ENCODE peak calls at places on chromosome 16, in four cellular contexts. One of them, this sample, is unnamed.

GRCh38 chr16:27252206-27252585 is 16.4 kb downstream of the NSMCE1 start:
- DNase-seq in neuronal stem cell: no peak
- DNase-seq in mesendoderm: no peak
- DNase-seq in H1: no peak
- DNase-seq in this sample: no peak

GRCh38 chr16:87780385-87780989 is 14.7 kb upstream of the KLHDC4 start:
- DNase-seq in mesendoderm: no peak
- DNase-seq in neuronal stem cell: no peak
- DNase-seq in H1: no peak
- DNase-seq in this sample: no peak

GRCh38 chr16:4053663-4054479 is 62.4 kb downstream of the ADCY9 start:
- DNase-seq in neuronal stem cell: no peak
- DNase-seq in H1: no peak
- DNase-seq in mesendoderm: no peak
- DNase-seq in this sample: no peak

GRCh38 chr16:17224859-17225258 is 245.9 kb downstream of the XYLT1 start:
- DNase-seq in H1: no peak
- DNase-seq in mesendoderm: no peak
- DNase-seq in neuronal stem cell: no peak
- DNase-seq in this sample: no peak

GRCh38 chr16:4904108-4904941 is 32.6 kb downstream of the PPL start:
- DNase-seq in H1: no peak
- DNase-seq in mesendoderm: no peak
- DNase-seq in neuronal stem cell: no peak
- DNase-seq in this sample: no peak

GRCh38 chr16:51268237-51268636 is 117.2 kb upstream of the SALL1 start:
- DNase-seq in mesendoderm: no peak
- DNase-seq in neuronal stem cell: no peak
- DNase-seq in H1: no peak
- DNase-seq in this sample: no peak

GRCh38 chr16:47724386-47724785 is 263.3 kb downstream of the PHKB start:
- DNase-seq in H1: no peak
- DNase-seq in neuronal stem cell: no peak
- DNase-seq in mesendoderm: no peak
- DNase-seq in this sample: no peak

GRCh38 chr16:12337776-12338655 is 361.5 kb downstream of the SNX29 start:
- DNase-seq in mesendoderm: no peak
- DNase-seq in H1: no peak
- DNase-seq in neuronal stem cell: no peak
- DNase-seq in this sample: no peak

GRCh38 chr16:82185012-82185411 is 15.0 kb upstream of the MPHOSPH6 start:
- DNase-seq in neuronal stem cell: no peak
- DNase-seq in H1: no peak
- DNase-seq in mesendoderm: no peak
- DNase-seq in this sample: no peak

GRCh38 chr16:84610385-84610784 is 7.5 kb downstream of the COTL1 start:
- DNase-seq in mesendoderm: no peak
- DNase-seq in neuronal stem cell: no peak
- DNase-seq in H1: no peak
- DNase-seq in this sample: no peak

GRCh38 chr16:71537643-71538042 is 11.4 kb downstream of the CHST4 start:
- DNase-seq in mesendoderm: peak; percentile 76
- DNase-seq in neuronal stem cell: no peak
- DNase-seq in H1: peak; percentile 76
- DNase-seq in this sample: peak; percentile 87

GRCh38 chr16:72989203-72989991 is 58.5 kb downstream of the ZFHX3 start:
- DNase-seq in mesendoderm: no peak
- DNase-seq in H1: no peak
- DNase-seq in neuronal stem cell: no peak
- DNase-seq in this sample: peak; percentile 61

GRCh38 chr16:47019563-47019962 is 46.1 kb upstream of the DNAJA2 start:
- DNase-seq in H1: no peak
- DNase-seq in neuronal stem cell: no peak
- DNase-seq in mesendoderm: no peak
- DNase-seq in this sample: no peak

GRCh38 chr16:77844801-77845200 is 56.4 kb downstream of the VAT1L start:
- DNase-seq in mesendoderm: no peak
- DNase-seq in H1: no peak
- DNase-seq in neuronal stem cell: no peak
- DNase-seq in this sample: no peak

GRCh38 chr16:63578791-63579190 is 1542.6 kb upstream of the CDH8 start:
- DNase-seq in mesendoderm: no peak
- DNase-seq in neuronal stem cell: no peak
- DNase-seq in H1: no peak
- DNase-seq in this sample: no peak

GRCh38 chr16:63577891-63578290 is 1541.7 kb upstream of the CDH8 start:
- DNase-seq in mesendoderm: no peak
- DNase-seq in H1: no peak
- DNase-seq in neuronal stem cell: no peak
- DNase-seq in this sample: no peak

GRCh38 chr16:63575031-63575430 is 1538.8 kb upstream of the CDH8 start:
- DNase-seq in mesendoderm: no peak
- DNase-seq in neuronal stem cell: no peak
- DNase-seq in H1: no peak
- DNase-seq in this sample: no peak
- H3K4me2 ChIP-seq in mesendoderm: no peak overlapping the region
- H3K4me2 ChIP-seq in neuronal stem cell: no peak overlapping the region
- H3K4me2 ChIP-seq in H1: peak overlapping the region; percentile 56
- H3K4me2 ChIP-seq in this sample: no peak overlapping the region

GRCh38 chr16:66873685-66874055 is 6.6 kb upstream of the PDP2 start:
- DNase-seq in H1: no peak
- DNase-seq in mesendoderm: no peak
- DNase-seq in neuronal stem cell: no peak
- DNase-seq in this sample: no peak
- H4K8ac ChIP-seq in H1: no peak overlapping the region
- H4K8ac ChIP-seq in mesendoderm: no peak overlapping the region
- H4K8ac ChIP-seq in neuronal stem cell: no peak overlapping the region
- H4K8ac ChIP-seq in this sample: no peak overlapping the region

GRCh38 chr16:30051518-30051917 is 14.0 kb upstream of the ALDOA start:
- DNase-seq in H1: no peak
- DNase-seq in mesendoderm: peak; percentile 86
- DNase-seq in neuronal stem cell: no peak
- DNase-seq in this sample: no peak

GRCh38 chr16:30052671-30053372 is 12.7 kb upstream of the ALDOA start:
- DNase-seq in mesendoderm: peak; percentile 94
- DNase-seq in neuronal stem cell: peak; percentile 85
- DNase-seq in H1: peak; percentile 98
- DNase-seq in this sample: peak; percentile 94

GRCh38 chr16:30054959-30055553 is 10.5 kb upstream of the ALDOA start:
- DNase-seq in mesendoderm: peak; percentile 80
- DNase-seq in H1: peak; percentile 89
- DNase-seq in neuronal stem cell: no peak
- DNase-seq in this sample: peak; percentile 34

GRCh38 chr16:30053376-30054015 is 12.1 kb upstream of the ALDOA start:
- DNase-seq in neuronal stem cell: no peak
- DNase-seq in mesendoderm: peak; percentile 86
- DNase-seq in H1: no peak
- DNase-seq in this sample: peak; percentile 64

DNA sequence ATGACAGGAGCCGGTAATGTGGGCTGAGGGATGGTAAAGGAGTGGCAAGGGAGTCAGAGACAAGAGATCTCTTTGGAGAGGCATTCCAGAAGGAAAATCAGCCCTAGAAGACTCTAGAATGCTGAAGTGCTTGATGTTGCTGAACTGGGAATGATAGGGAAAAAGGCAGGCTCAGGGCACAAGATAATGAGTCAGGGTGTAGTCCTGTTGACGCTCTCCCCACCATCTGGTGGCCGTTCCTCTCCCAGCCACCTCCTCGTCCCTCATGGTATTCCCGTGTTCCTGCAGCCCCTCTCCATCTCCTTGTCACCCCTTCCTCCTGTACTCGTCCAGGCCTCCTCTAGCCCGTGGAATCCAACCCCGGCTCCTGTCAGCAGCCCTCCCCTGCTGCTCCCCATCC is 11.1 kb upstream of the ALDOA start:
- DNase-seq in H1: no peak
- DNase-seq in neuronal stem cell: no peak
- DNase-seq in mesendoderm: peak; percentile 26
- DNase-seq in this sample: no peak
- H3K9ac ChIP-seq in H1: no peak overlapping the region
- H3K9ac ChIP-seq in neuronal stem cell: peak overlapping the region; percentile 32
- H3K9ac ChIP-seq in mesendoderm: no peak overlapping the region
- H3K9ac ChIP-seq in this sample: peak overlapping the region; percentile 33

DNA sequence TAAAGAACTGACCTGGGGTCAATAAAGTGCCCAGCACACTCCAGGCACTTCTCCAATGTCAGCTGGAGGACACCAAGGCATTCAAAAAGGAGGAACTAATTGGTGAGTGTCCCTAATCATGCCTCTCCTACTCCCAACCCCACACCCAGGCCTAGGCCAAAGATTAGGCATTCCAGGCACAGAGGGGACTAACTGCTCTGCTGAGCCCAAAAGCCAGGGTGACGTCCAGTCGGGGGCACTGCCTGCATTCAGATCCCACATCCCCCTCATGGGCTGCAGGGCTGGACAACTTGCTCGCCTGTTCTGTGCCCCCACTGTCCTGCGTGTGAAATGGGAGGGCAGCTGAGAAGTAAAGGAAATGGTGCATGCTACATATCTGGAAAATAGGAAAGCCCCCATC is 115.4 kb downstream of the DYNLRB2 start:
- DNase-seq in mesendoderm: no peak
- DNase-seq in H1: no peak
- DNase-seq in neuronal stem cell: no peak
- DNase-seq in this sample: no peak
- H3K4me2 ChIP-seq in mesendoderm: no peak overlapping the region
- H3K4me2 ChIP-seq in H1: no peak overlapping the region
- H3K4me2 ChIP-seq in neuronal stem cell: no peak overlapping the region
- H3K4me2 ChIP-seq in this sample: no peak overlapping the region

DNA sequence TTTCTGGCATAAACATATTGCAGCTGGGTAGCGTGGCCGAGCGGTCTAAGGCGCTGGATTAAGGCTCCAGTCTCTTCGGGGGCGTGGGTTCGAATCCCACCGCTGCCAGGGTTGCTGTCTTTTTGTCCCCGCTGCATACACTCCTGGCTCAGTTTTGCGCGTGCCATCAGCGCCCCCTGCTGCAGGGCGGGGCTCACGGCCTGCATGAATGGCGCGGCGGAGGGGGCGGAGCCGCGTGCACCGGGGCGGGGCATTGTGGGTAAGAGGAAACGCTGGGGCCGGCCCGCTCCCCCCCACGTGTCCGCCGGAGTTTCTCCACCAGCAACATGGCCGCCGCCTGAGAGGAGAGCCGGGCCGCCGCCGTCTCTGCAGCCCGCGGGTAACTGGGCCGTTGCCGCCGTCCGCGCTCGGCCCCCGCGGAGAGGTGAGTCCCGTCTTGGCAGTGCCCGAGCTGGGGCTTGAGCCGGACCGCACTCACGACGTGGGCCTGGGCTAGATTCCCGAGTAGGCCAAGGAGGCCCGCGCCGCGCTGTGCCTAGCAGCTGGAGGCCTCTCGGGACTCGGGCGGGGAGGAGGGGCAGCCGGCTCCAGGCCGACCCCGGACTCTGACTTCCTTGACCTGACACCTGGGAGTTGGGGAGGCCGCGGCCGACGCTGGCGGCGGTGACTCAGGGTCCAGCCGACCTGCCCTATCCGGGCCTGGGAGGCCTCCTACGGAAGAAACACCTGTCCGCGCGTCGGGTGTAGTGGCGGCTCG is at the start of gene POLR3E:
- DNase-seq in mesendoderm: peak; percentile 98
- DNase-seq in neuronal stem cell: peak; percentile 100
- DNase-seq in H1: peak; percentile 100
- DNase-seq in this sample: peak; percentile 98
- H4K8ac ChIP-seq in mesendoderm: no peak within 1 kb of the TSS
- H4K8ac ChIP-seq in neuronal stem cell: no peak within 1 kb of the TSS
- H4K8ac ChIP-seq in H1: peak within 1 kb of the TSS; percentile 93
- H4K8ac ChIP-seq in this sample: peak within 1 kb of the TSS; percentile 93

This sample was measured in trophoblast cell.